ENCODE peak calls at places on chromosomes 3 and 15, in nine cellular contexts. One of them, this sample, is unnamed.

GRCh38 chr3:30084971-30085403 is 521.4 kb upstream of the TGFBR2 start:
- DNase-seq in ovary: no peak
- DNase-seq in fibroblast of lung: no peak
- DNase-seq in breast epithelium: no peak
- DNase-seq in heart right ventricle: no peak
- DNase-seq in transverse colon: no peak
- DNase-seq in neuronal stem cell: no peak
- DNase-seq in tibial artery: no peak
- DNase-seq in Panc1: no peak
- DNase-seq in this sample: no peak

GRCh38 chr15:69592954-69593353 is 140.3 kb downstream of the RPLP1 start:
- DNase-seq in fibroblast of lung: no peak
- DNase-seq in breast epithelium: no peak
- DNase-seq in tibial artery: no peak
- DNase-seq in neuronal stem cell: no peak
- DNase-seq in transverse colon: no peak
- DNase-seq in ovary: no peak
- DNase-seq in Panc1: no peak
- DNase-seq in heart right ventricle: no peak
- DNase-seq in this sample: no peak

GRCh38 chr3:122973893-122974615 is 53.5 kb downstream of the SEMA5B start:
- DNase-seq in Panc1: no peak
- DNase-seq in tibial artery: no peak
- DNase-seq in transverse colon: no peak
- DNase-seq in fibroblast of lung: peak; percentile 22
- DNase-seq in ovary: no peak
- DNase-seq in heart right ventricle: no peak
- DNase-seq in breast epithelium: no peak
- DNase-seq in neuronal stem cell: no peak
- DNase-seq in this sample: no peak

GRCh38 chr3:36065321-36065720 is 315.0 kb upstream of the STAC start:
- DNase-seq in neuronal stem cell: no peak
- DNase-seq in ovary: no peak
- DNase-seq in Panc1: no peak
- DNase-seq in heart right ventricle: no peak
- DNase-seq in fibroblast of lung: peak; percentile 25
- DNase-seq in tibial artery: no peak
- DNase-seq in transverse colon: no peak
- DNase-seq in breast epithelium: no peak
- DNase-seq in this sample: no peak

GRCh38 chr3:190968616-190969015 is 106.1 kb upstream of the GMNC start:
- DNase-seq in heart right ventricle: no peak
- DNase-seq in tibial artery: no peak
- DNase-seq in neuronal stem cell: no peak
- DNase-seq in ovary: no peak
- DNase-seq in fibroblast of lung: no peak
- DNase-seq in breast epithelium: no peak
- DNase-seq in Panc1: no peak
- DNase-seq in transverse colon: no peak
- DNase-seq in this sample: no peak

GRCh38 chr3:190012784-190013183 is 107.9 kb downstream of the P3H2 start:
- DNase-seq in ovary: no peak
- DNase-seq in transverse colon: no peak
- DNase-seq in Panc1: peak; percentile 74
- DNase-seq in neuronal stem cell: no peak
- DNase-seq in heart right ventricle: no peak
- DNase-seq in breast epithelium: no peak
- DNase-seq in tibial artery: no peak
- DNase-seq in fibroblast of lung: peak; percentile 70
- DNase-seq in this sample: no peak

GRCh38 chr3:8824238-8824637 is 54.8 kb upstream of the OXTR start:
- DNase-seq in tibial artery: no peak
- DNase-seq in neuronal stem cell: no peak
- DNase-seq in heart right ventricle: no peak
- DNase-seq in fibroblast of lung: peak; percentile 31
- DNase-seq in ovary: no peak
- DNase-seq in Panc1: no peak
- DNase-seq in breast epithelium: no peak
- DNase-seq in transverse colon: no peak
- DNase-seq in this sample: no peak

GRCh38 chr3:142040941-142041575 is 108.3 kb downstream of the TFDP2 start:
- DNase-seq in Panc1: no peak
- DNase-seq in breast epithelium: no peak
- DNase-seq in fibroblast of lung: no peak
- DNase-seq in ovary: no peak
- DNase-seq in heart right ventricle: no peak
- DNase-seq in tibial artery: no peak
- DNase-seq in neuronal stem cell: no peak
- DNase-seq in transverse colon: no peak
- DNase-seq in this sample: no peak

GRCh38 chr3:29757054-29757777 is 476.3 kb downstream of the RBMS3 start:
- DNase-seq in transverse colon: no peak
- DNase-seq in neuronal stem cell: no peak
- DNase-seq in breast epithelium: peak; percentile 37
- DNase-seq in fibroblast of lung: peak; percentile 80
- DNase-seq in Panc1: no peak
- DNase-seq in tibial artery: no peak
- DNase-seq in heart right ventricle: no peak
- DNase-seq in ovary: no peak
- DNase-seq in this sample: no peak

GRCh38 chr15:63072809-63073277 is 30.3 kb downstream of the TPM1 start:
- DNase-seq in tibial artery: no peak
- DNase-seq in neuronal stem cell: no peak
- DNase-seq in ovary: no peak
- DNase-seq in Panc1: no peak
- DNase-seq in heart right ventricle: no peak
- DNase-seq in fibroblast of lung: peak; percentile 44
- DNase-seq in transverse colon: no peak
- DNase-seq in breast epithelium: no peak
- DNase-seq in this sample: no peak

GRCh38 chr3:145983101-145983500 is 177.9 kb downstream of the PLOD2 start:
- DNase-seq in heart right ventricle: no peak
- DNase-seq in breast epithelium: no peak
- DNase-seq in tibial artery: no peak
- DNase-seq in Panc1: no peak
- DNase-seq in ovary: no peak
- DNase-seq in neuronal stem cell: no peak
- DNase-seq in transverse colon: no peak
- DNase-seq in fibroblast of lung: peak; percentile 15
- DNase-seq in this sample: no peak

GRCh38 chr15:80735344-80735743 is 40.2 kb downstream of the ABHD17C start:
- DNase-seq in neuronal stem cell: no peak
- DNase-seq in fibroblast of lung: no peak
- DNase-seq in transverse colon: no peak
- DNase-seq in ovary: no peak
- DNase-seq in breast epithelium: no peak
- DNase-seq in heart right ventricle: no peak
- DNase-seq in tibial artery: no peak
- DNase-seq in Panc1: no peak
- DNase-seq in this sample: no peak

GRCh38 chr15:85828869-85829268 is 34.1 kb upstream of the KLHL25 start:
- DNase-seq in ovary: no peak
- DNase-seq in fibroblast of lung: no peak
- DNase-seq in Panc1: no peak
- DNase-seq in heart right ventricle: no peak
- DNase-seq in breast epithelium: no peak
- DNase-seq in transverse colon: no peak
- DNase-seq in neuronal stem cell: no peak
- DNase-seq in tibial artery: no peak
- DNase-seq in this sample: no peak

GRCh38 chr15:74845581-74845980 is 2.6 kb upstream of the ULK3 start:
- DNase-seq in tibial artery: no peak
- DNase-seq in ovary: no peak
- DNase-seq in fibroblast of lung: no peak
- DNase-seq in heart right ventricle: no peak
- DNase-seq in breast epithelium: no peak
- DNase-seq in neuronal stem cell: no peak
- DNase-seq in transverse colon: no peak
- DNase-seq in Panc1: no peak
- DNase-seq in this sample: no peak

GRCh38 chr15:62568004-62568403 is 402.9 kb upstream of the C2CD4B start:
- DNase-seq in breast epithelium: no peak
- DNase-seq in Panc1: no peak
- DNase-seq in heart right ventricle: no peak
- DNase-seq in neuronal stem cell: no peak
- DNase-seq in ovary: no peak
- DNase-seq in transverse colon: peak; percentile 46
- DNase-seq in fibroblast of lung: no peak
- DNase-seq in tibial artery: no peak
- DNase-seq in this sample: no peak

GRCh38 chr3:68017069-68017468 is 362.7 kb upstream of the SUCLG2 start:
- DNase-seq in fibroblast of lung: no peak
- DNase-seq in ovary: no peak
- DNase-seq in heart right ventricle: no peak
- DNase-seq in Panc1: no peak
- DNase-seq in transverse colon: no peak
- DNase-seq in neuronal stem cell: no peak
- DNase-seq in tibial artery: no peak
- DNase-seq in breast epithelium: no peak
- DNase-seq in this sample: no peak

GRCh38 chr3:195896361-195897080 is 11.8 kb downstream of the TNK2 start:
- DNase-seq in neuronal stem cell: no peak
- DNase-seq in ovary: peak; percentile 46
- DNase-seq in breast epithelium: peak; percentile 40
- DNase-seq in tibial artery: peak; percentile 37
- DNase-seq in heart right ventricle: no peak
- DNase-seq in Panc1: no peak
- DNase-seq in transverse colon: no peak
- DNase-seq in fibroblast of lung: peak; percentile 85
- DNase-seq in this sample: no peak

GRCh38 chr3:63333815-63334214 is 55.7 kb downstream of the SYNPR start:
- DNase-seq in ovary: no peak
- DNase-seq in breast epithelium: no peak
- DNase-seq in fibroblast of lung: no peak
- DNase-seq in neuronal stem cell: no peak
- DNase-seq in transverse colon: no peak
- DNase-seq in Panc1: no peak
- DNase-seq in tibial artery: no peak
- DNase-seq in heart right ventricle: no peak
- DNase-seq in this sample: no peak

GRCh38 chr3:99483841-99484240 is 154.6 kb upstream of the COL8A1 start:
- DNase-seq in tibial artery: no peak
- DNase-seq in fibroblast of lung: no peak
- DNase-seq in transverse colon: no peak
- DNase-seq in heart right ventricle: no peak
- DNase-seq in Panc1: no peak
- DNase-seq in neuronal stem cell: no peak
- DNase-seq in breast epithelium: no peak
- DNase-seq in ovary: no peak
- DNase-seq in this sample: no peak

GRCh38 chr3:10375296-10376053 is 54.6 kb upstream of the SEC13 start:
- DNase-seq in fibroblast of lung: no peak
- DNase-seq in ovary: no peak
- DNase-seq in breast epithelium: no peak
- DNase-seq in tibial artery: no peak
- DNase-seq in heart right ventricle: no peak
- DNase-seq in neuronal stem cell: no peak
- DNase-seq in transverse colon: no peak
- DNase-seq in Panc1: no peak
- DNase-seq in this sample: no peak
- H3K27ac ChIP-seq in fibroblast of lung: no peak overlapping the region
- H3K27ac ChIP-seq in ovary: no peak overlapping the region
- H3K27ac ChIP-seq in breast epithelium: no peak overlapping the region
- H3K27ac ChIP-seq in tibial artery: no peak overlapping the region
- H3K27ac ChIP-seq in heart right ventricle: no peak overlapping the region
- H3K27ac ChIP-seq in neuronal stem cell: no peak overlapping the region
- H3K27ac ChIP-seq in transverse colon: no peak overlapping the region
- H3K27ac ChIP-seq in Panc1: no peak overlapping the region
- H3K27ac ChIP-seq in this sample: no peak overlapping the region

DNA sequence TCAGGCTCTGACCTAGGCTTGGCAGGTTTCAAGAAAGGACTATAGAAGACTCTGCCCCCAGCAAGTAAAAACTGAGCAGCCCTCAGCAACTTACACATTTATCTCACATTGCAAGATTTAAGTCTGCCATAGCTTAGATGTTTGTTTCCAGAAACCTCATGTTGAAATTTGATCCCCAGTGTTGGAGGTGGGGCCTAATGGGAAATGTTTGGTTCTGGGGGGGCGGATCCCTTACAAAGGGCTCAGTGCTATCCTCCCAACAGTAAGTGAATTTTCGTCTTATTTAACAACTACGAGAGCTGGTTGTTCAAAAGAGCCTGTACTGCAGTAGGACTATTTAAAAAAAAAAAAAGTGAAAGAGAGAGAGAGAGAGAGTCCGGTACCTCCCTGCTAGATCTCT is 125.2 kb upstream of the PROK2 start:
- DNase-seq in ovary: no peak
- DNase-seq in fibroblast of lung: no peak
- DNase-seq in breast epithelium: no peak
- DNase-seq in transverse colon: no peak
- DNase-seq in neuronal stem cell: no peak
- DNase-seq in heart right ventricle: no peak
- DNase-seq in tibial artery: no peak
- DNase-seq in Panc1: no peak
- DNase-seq in this sample: no peak
- H3K27me3 ChIP-seq in ovary: no peaks in the 10 kb centered on the region
- H3K27me3 ChIP-seq in fibroblast of lung: peaks cover 3% of the 10 kb centered on the region
- H3K27me3 ChIP-seq in breast epithelium: no peaks in the 10 kb centered on the region
- H3K27me3 ChIP-seq in transverse colon: no peaks in the 10 kb centered on the region
- H3K27me3 ChIP-seq in neuronal stem cell: no peaks in the 10 kb centered on the region
- H3K27me3 ChIP-seq in heart right ventricle: peaks cover 13% of the 10 kb centered on the region
- H3K27me3 ChIP-seq in tibial artery: no peaks in the 10 kb centered on the region
- H3K27me3 ChIP-seq in Panc1: peaks cover 2% of the 10 kb centered on the region
- H3K27me3 ChIP-seq in this sample: no peaks in the 10 kb centered on the region

DNA sequence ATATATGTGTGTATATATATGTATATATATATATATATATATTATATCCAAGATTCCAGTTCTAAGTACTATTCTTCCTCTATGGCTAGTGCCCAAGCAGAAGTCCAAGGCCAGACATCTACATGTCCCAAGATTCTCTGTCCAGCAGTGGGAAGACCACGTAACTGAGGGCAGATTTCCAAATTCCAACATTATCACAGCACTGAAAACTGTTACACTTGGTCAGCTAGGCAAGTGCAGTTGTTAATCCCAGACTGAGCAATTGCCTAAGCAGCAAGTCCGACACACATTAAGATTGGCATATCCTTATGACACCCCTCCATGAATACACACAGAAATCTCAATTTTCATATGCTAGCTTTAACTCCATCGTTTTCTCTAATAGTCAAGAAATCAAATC is 1148.5 kb downstream of the IGSF11 start:
- DNase-seq in Panc1: no peak
- DNase-seq in fibroblast of lung: no peak
- DNase-seq in transverse colon: no peak
- DNase-seq in breast epithelium: no peak
- DNase-seq in heart right ventricle: no peak
- DNase-seq in tibial artery: no peak
- DNase-seq in neuronal stem cell: no peak
- DNase-seq in ovary: no peak
- DNase-seq in this sample: no peak
- H3K4me3 ChIP-seq in Panc1: no peak overlapping the region
- H3K4me3 ChIP-seq in fibroblast of lung: no peak overlapping the region
- H3K4me3 ChIP-seq in transverse colon: no peak overlapping the region
- H3K4me3 ChIP-seq in breast epithelium: no peak overlapping the region
- H3K4me3 ChIP-seq in heart right ventricle: no peak overlapping the region
- H3K4me3 ChIP-seq in tibial artery: no peak overlapping the region
- H3K4me3 ChIP-seq in neuronal stem cell: no peak overlapping the region
- H3K4me3 ChIP-seq in ovary: no peak overlapping the region
- H3K4me3 ChIP-seq in this sample: no peak overlapping the region

DNA sequence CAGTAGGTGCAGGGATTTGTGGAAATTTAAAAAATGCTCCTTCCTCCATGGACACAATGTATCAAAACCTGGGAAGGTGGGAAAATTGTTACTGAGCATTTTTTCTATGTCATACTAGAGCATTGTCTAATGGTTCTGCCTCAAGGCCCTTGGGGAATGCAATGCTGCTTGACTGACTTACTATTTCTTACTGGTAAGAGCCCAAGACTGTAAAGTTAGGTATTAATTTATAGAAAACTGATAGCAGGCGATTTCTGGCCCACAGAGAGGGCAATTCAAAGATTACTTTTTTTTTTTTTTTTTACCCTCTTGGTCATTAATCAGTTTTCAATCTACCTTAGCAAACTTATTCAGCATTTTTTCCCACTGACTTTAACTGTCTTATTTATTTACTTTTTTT is 38.5 kb upstream of the MRPL3 start:
- DNase-seq in fibroblast of lung: no peak
- DNase-seq in Panc1: no peak
- DNase-seq in heart right ventricle: no peak
- DNase-seq in tibial artery: no peak
- DNase-seq in ovary: no peak
- DNase-seq in breast epithelium: no peak
- DNase-seq in neuronal stem cell: no peak
- DNase-seq in transverse colon: no peak
- DNase-seq in this sample: no peak
- H3K27ac ChIP-seq in fibroblast of lung: no peak overlapping the region
- H3K27ac ChIP-seq in Panc1: no peak overlapping the region
- H3K27ac ChIP-seq in heart right ventricle: no peak overlapping the region
- H3K27ac ChIP-seq in tibial artery: no peak overlapping the region
- H3K27ac ChIP-seq in ovary: no peak overlapping the region
- H3K27ac ChIP-seq in breast epithelium: no peak overlapping the region
- H3K27ac ChIP-seq in neuronal stem cell: no peak overlapping the region
- H3K27ac ChIP-seq in transverse colon: no peak overlapping the region
- H3K27ac ChIP-seq in this sample: no peak overlapping the region

This sample was measured in CD8-positive, alpha-beta memory T cell.